ENCODE peak calls at places on chromosomes 11 and 22, in seven cellular contexts. P is K562, K is HepG2, I is GM12878, N is SK-N-SH, Z is HCT116, A is H1. Y is an unnamed sample. For H3K27me3, the result is how much of the 10 kb centered on the place peaks cover.

GRCh38 chr22:37519268-37520195 is at the start of gene CARD10:
- DNase-seq in K (no peak), I (no peak), A (peak), Z (no peak), P (peak), N (peak), Y (peak)

GRCh38 chr11:132539590-132540368 is 992.5 kb downstream of the OPCML start:
- DNase-seq in P (no peak), K (no peak), N (no peak), A (no peak), I (no peak), Z (no peak), Y (no peak)

GRCh38 chr11:84558085-84558905 is 1068.8 kb downstream of the DLG2 start:
- DNase-seq in N (peak), A (no peak), Z (peak), P (peak), I (no peak), K (peak), Y (peak)

GRCh38 chr11:105935791-105936190 is 86.2 kb downstream of the MSANTD4 start:
- DNase-seq in P (no peak), K (no peak), A (no peak), Z (peak), I (no peak), N (no peak), Y (peak)

GRCh38 chr11:82719316-82719715 is 14.3 kb downstream of the FAM181B start:
- DNase-seq in A (no peak), Z (no peak), P (no peak), N (no peak), I (no peak), K (no peak), Y (no peak)

GRCh38 chr11:129372609-129373488 is 2.8 kb upstream of the BARX2 start:
- DNase-seq in P (no peak), I (no peak), Z (no peak), K (no peak), N (peak), A (peak), Y (no peak)

GRCh38 chr22:35894937-35895708 is 133.5 kb downstream of the RBFOX2 start:
- DNase-seq in A (no peak), N (peak), I (no peak), P (no peak), Z (no peak), K (no peak), Y (no peak)

GRCh38 chr22:25510926-25511325 is 53.5 kb upstream of the GRK3 start:
- DNase-seq in A (no peak), P (no peak), N (no peak), I (no peak), Z (no peak), K (no peak), Y (no peak)

GRCh38 chr11:17263803-17264202 is 12.7 kb upstream of the NUCB2 start:
- DNase-seq in K (no peak), A (no peak), N (no peak), P (no peak), I (no peak), Z (no peak), Y (no peak)

GRCh38 chr11:19432370-19433163 is 191.8 kb upstream of the E2F8 start:
- DNase-seq in I (peak), K (no peak), P (no peak), A (peak), N (no peak), Z (no peak), Y (no peak)
- TF ChIP-seq MAX in I (no peak), K (no peak), P (no peak), A (no peak), N (no peak), Z (no peak), Y (no peak)

GRCh38 chr22:40628354-40629042 is 8.0 kb downstream of the MRTFA start:
- DNase-seq in Z (no peak), K (no peak), N (no peak), A (no peak), P (no peak), I (peak), Y (no peak)
- H3K4me2 ChIP-seq in Z (no peak), K (no peak), N (no peak), A (no peak), P (no peak), I (peak), Y (no peak)

DNA sequence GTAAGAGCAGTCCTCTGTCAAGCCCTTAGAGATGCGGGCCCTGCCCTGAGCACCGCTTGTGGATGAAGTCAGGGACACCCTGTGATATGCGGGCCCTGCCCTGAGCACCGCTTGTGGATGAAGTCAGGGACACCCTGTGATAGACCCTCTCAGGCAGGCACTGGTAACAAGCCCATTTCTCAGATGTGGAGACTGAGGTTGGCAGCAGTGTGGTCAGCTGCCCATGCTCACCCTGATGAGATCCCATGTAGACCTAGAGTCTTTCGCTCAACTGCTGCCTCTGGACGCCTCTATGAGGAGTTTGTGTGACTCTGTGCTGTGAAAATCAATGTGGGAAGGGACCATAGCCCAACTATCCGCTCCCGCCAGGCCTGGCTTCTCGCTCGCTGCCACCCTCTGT is 58.8 kb upstream of the FADD start:
- DNase-seq in P (no peak), Z (no peak), K (no peak), N (no peak), I (no peak), A (no peak), Y (no peak)
- H3K27me3 ChIP-seq in P (half or more), Z (under half), K (half or more), N (under half), I (under half), A (under half), Y (under half)

GRCh38 chr11:63849691-63850090 is 10.8 kb downstream of the MARK2 start:
- DNase-seq in K (no peak), I (no peak), A (no peak), Z (no peak), N (no peak), P (no peak), Y (no peak)
- TF ChIP-seq MAX in K (no peak), I (no peak), A (no peak), Z (no peak), N (no peak), P (no peak), Y (no peak)

GRCh38 chr11:44315947-44316387 is 6.0 kb upstream of the ALX4 start:
- DNase-seq in A (no peak), Z (no peak), P (peak), N (peak), I (no peak), K (no peak), Y (peak)
- H3K4me2 ChIP-seq in A (peak), Z (no peak), P (no peak), N (peak), I (no peak), K (peak), Y (no peak)

DNA sequence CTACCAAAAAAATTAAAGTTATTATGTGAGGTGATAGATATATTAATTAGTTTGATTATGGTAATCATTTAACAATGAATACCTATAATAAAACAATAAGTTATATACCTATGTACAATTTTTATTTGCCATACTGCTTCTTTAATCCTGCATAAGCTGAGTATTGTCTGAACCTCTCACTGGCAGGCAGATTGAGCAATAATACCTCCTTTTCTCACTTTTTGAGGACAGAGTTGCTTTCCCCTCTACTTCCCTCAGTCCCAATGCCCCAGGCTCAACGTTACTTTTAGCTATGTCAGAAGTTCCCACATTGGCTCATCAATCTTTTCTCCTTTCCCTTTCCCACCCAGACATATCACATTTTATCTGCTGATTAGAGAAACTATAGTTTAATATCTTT is 1.8 kb upstream of the OR51B6 start:
- DNase-seq in I (no peak), P (no peak), Z (no peak), N (no peak), K (no peak), A (no peak), Y (no peak)
- H3K27me3 ChIP-seq in I (under half), P (under half), Z (under half), N (under half), K (under half), A (under half), Y (under half)

GRCh38 chr11:13963949-13964770 is 1.6 kb downstream of the SPON1 start:
- DNase-seq in K (no peak), A (peak), I (no peak), P (no peak), Z (no peak), N (peak), Y (no peak)
- TF ChIP-seq MAX in K (no peak), A (no peak), I (no peak), P (no peak), Z (no peak), N (no peak), Y (no peak)

Y was measured in endothelial cell of umbilical vein.